ENCODE peak calls at places on chromosomes 16 and 17, in seven cellular contexts. T, S, H, Y, L, K and F are unnamed samples.

GRCh38 chr16:56356276-56357241 is 68.8 kb downstream of the AMFR start:
- DNase-seq in S (peak; percentile 90), H (peak; percentile 83), L (peak; percentile 46), Y (peak; percentile 70), K (peak; percentile 93), T (peak; percentile 86), F (peak; percentile 88)

GRCh38 chr17:20103454-20104448 is 94.6 kb downstream of the SPECC1 start:
- DNase-seq in L (no peak), K (no peak), T (no peak), Y (no peak), H (no peak), S (no peak), F (no peak)

GRCh38 chr16:397135-397661 is at the start of gene NME4:
- DNase-seq in H (peak; percentile 14), L (no peak), K (peak; percentile 77), S (peak; percentile 69), T (no peak), Y (no peak), F (no peak)

GRCh38 chr17:73226556-73227172 is 33.8 kb downstream of the COG1 start:
- DNase-seq in Y (no peak), H (no peak), T (no peak), K (no peak), S (no peak), L (no peak), F (no peak)

GRCh38 chr16:71895679-71896385 is 501 bp downstream of the IST1 start:
- DNase-seq in K (peak; percentile 42), H (peak; percentile 9), L (no peak), Y (peak; percentile 42), S (peak; percentile 39), T (peak; percentile 67), F (no peak)

GRCh38 chr16:58584831-58585505 is 44.7 kb downstream of the CNOT1 start:
- DNase-seq in H (no peak), Y (no peak), S (no peak), T (no peak), K (no peak), L (no peak), F (no peak)

GRCh38 chr16:53865492-53865863 is 161.5 kb downstream of the FTO start:
- DNase-seq in H (no peak), Y (peak; percentile 44), T (no peak), K (no peak), L (peak; percentile 32), S (no peak), F (no peak)

GRCh38 chr17:82230627-82231311 is 1.9 kb downstream of the SLC16A3 start:
- DNase-seq in Y (no peak), S (peak; percentile 88), T (peak; percentile 93), H (peak; percentile 85), L (no peak), K (peak; percentile 88), F (no peak)

GRCh38 chr16:74667215-74667765 is 613 bp upstream of the RFWD3 start:
- DNase-seq in T (peak; percentile 59), Y (no peak), S (peak; percentile 71), H (no peak), L (no peak), K (peak; percentile 79), F (no peak)

GRCh38 chr17:47363171-47363570 is 39.4 kb downstream of the EFCAB13 start:
- DNase-seq in Y (no peak), L (no peak), K (no peak), S (no peak), T (no peak), H (no peak), F (no peak)

GRCh38 chr17:42563950-42564349 is 2.0 kb downstream of the COASY start:
- DNase-seq in T (no peak), Y (no peak), L (no peak), S (no peak), H (no peak), K (no peak), F (no peak)

GRCh38 chr16:48542020-48542473 is 67.9 kb downstream of the N4BP1 start:
- DNase-seq in H (peak; percentile 37), T (peak; percentile 75), K (peak; percentile 47), L (no peak), Y (no peak), S (peak; percentile 30), F (peak; percentile 21)

GRCh38 chr16:84117482-84117843 is 721 bp upstream of the MBTPS1 start:
- DNase-seq in H (peak; percentile 7), T (no peak), K (peak; percentile 58), L (no peak), Y (no peak), S (no peak), F (no peak)

DNA sequence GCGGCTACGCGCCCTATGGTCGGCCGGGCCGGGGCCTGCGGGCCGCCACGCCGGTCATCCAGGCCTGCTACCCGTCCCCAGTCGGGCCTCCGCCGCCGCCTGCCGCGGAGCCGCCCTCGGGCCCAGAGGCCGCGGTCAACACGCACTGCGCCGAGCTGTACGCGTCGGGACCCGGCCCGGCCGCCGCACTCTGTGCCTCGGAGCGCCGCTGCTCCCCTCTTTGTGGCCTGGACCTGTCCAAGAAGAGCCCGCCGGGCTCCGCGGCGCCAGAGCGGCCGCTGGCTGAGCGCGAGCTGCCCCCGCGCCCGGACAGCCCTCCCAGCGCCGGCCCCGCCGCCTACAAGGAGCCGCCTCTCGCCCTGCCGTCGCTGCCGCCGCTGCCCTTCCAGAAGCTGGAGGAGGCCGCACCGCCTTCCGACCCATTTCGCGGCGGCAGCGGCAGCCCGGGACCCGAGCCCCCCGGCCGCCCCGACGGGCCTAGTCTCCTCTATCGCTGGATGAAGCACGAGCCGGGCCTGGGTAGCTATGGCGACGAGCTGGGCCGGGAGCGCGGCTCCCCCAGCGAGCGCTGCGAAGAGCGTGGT is 2.3 kb downstream of the HIC1 start:
- DNase-seq in Y (no peak), T (no peak), H (no peak), S (peak; percentile 46), L (no peak), K (peak; percentile 73), F (no peak)
- H3K27me3 ChIP-seq in Y (no peaks in the 10 kb centered on the region), T (peaks cover 29% of the 10 kb centered on the region), H (no peaks in the 10 kb centered on the region), S (peaks cover 92% of the 10 kb centered on the region), L (no peaks in the 10 kb centered on the region), K (peaks cover 96% of the 10 kb centered on the region), F (peaks cover 3% of the 10 kb centered on the region)

GRCh38 chr17:28997811-28998210 is 8.0 kb downstream of the SEZ6 start:
- DNase-seq in Y (no peak), T (no peak), L (no peak), H (no peak), S (no peak), K (no peak), F (no peak)
- H3K27me3 ChIP-seq in Y (peaks cover 59% of the 10 kb centered on the region), T (peaks cover 4% of the 10 kb centered on the region), L (no peaks in the 10 kb centered on the region), H (no peaks in the 10 kb centered on the region), S (no peaks in the 10 kb centered on the region), K (no peaks in the 10 kb centered on the region), F (no peaks in the 10 kb centered on the region)

GRCh38 chr17:72219136-72219823 is 98.5 kb downstream of the SOX9 start:
- DNase-seq in K (peak; percentile 91), S (peak; percentile 32), H (no peak), L (no peak), Y (no peak), T (no peak), F (peak; percentile 58)
- H3K27me3 ChIP-seq in K (peaks cover 14% of the 10 kb centered on the region), S (peaks cover 61% of the 10 kb centered on the region), H (no peaks in the 10 kb centered on the region), L (peaks cover 5% of the 10 kb centered on the region), Y (no peaks in the 10 kb centered on the region), T (peaks cover 37% of the 10 kb centered on the region), F (peaks cover 56% of the 10 kb centered on the region)

GRCh38 chr17:79785900-79786810 is 8.2 kb downstream of the CBX2 start:
- DNase-seq in S (no peak), Y (no peak), L (no peak), K (no peak), H (no peak), T (peak; percentile 24), F (no peak)

GRCh38 chr17:79784353-79785016 is 6.5 kb downstream of the CBX2 start:
- DNase-seq in H (no peak), K (no peak), L (no peak), T (peak; percentile 43), S (no peak), Y (no peak), F (no peak)

GRCh38 chr17:79781691-79782575 is 4.0 kb downstream of the CBX2 start:
- DNase-seq in S (no peak), H (no peak), L (no peak), K (no peak), Y (no peak), T (peak; percentile 28), F (no peak)

GRCh38 chr17:79785017-79785899 is 7.3 kb downstream of the CBX2 start:
- DNase-seq in L (no peak), S (no peak), Y (no peak), T (peak; percentile 40), H (no peak), K (no peak), F (no peak)

GRCh38 chr17:79783891-79784290 is 5.9 kb downstream of the CBX2 start:
- DNase-seq in K (no peak), T (peak; percentile 39), Y (no peak), H (no peak), L (no peak), S (no peak), F (no peak)
- H3K27me3 ChIP-seq in K (peaks cover 20% of the 10 kb centered on the region), T (peaks cover 58% of the 10 kb centered on the region), Y (no peaks in the 10 kb centered on the region), H (no peaks in the 10 kb centered on the region), L (peaks cover 3% of the 10 kb centered on the region), S (peaks cover 14% of the 10 kb centered on the region), F (no peaks in the 10 kb centered on the region)

GRCh38 chr17:38611872-38612376 is 6.2 kb upstream of the SRCIN1 start:
- DNase-seq in T (no peak), Y (no peak), L (no peak), S (no peak), K (no peak), H (no peak), F (no peak)
- H3K27me3 ChIP-seq in T (peaks cover 41% of the 10 kb centered on the region), Y (no peaks in the 10 kb centered on the region), L (peaks cover 6% of the 10 kb centered on the region), S (peaks cover 33% of the 10 kb centered on the region), K (peaks cover 15% of the 10 kb centered on the region), H (no peaks in the 10 kb centered on the region), F (no peaks in the 10 kb centered on the region)

GRCh38 chr17:17200311-17200710 is 5.8 kb downstream of the PLD6 start:
- DNase-seq in H (no peak), T (no peak), K (no peak), S (no peak), Y (no peak), L (no peak), F (no peak)
- H3K27me3 ChIP-seq in H (no peaks in the 10 kb centered on the region), T (no peaks in the 10 kb centered on the region), K (no peaks in the 10 kb centered on the region), S (no peaks in the 10 kb centered on the region), Y (no peaks in the 10 kb centered on the region), L (no peaks in the 10 kb centered on the region), F (no peaks in the 10 kb centered on the region)